ENCODE peak calls at places on chromosome 1, in ten cellular contexts. Y is fibroblast of lung, P is IMR-90, E is GM23248, N is neural progenitor cell, W is MM.1S, O is K562, V is OCI-LY7, K is mammary epithelial cell, I is PC-3. D is an unnamed sample.
A peak's percentile ranks its signal among the peaks of the same experiment; 100 is the strongest.

GRCh38 chr1:208209896-208210589 is 34.1 kb downstream of the PLXNA2 start:
- DNase-seq in Y (no peak), P (no peak), E (no peak), N (no peak), W (no peak), O (peak; percentile 40), V (no peak), K (no peak), I (no peak), D (no peak)

GRCh38 chr1:39907532-39908453 is 6.1 kb upstream of the MYCL start:
- DNase-seq in Y (no peak), P (no peak), E (no peak), N (no peak), W (no peak), O (no peak), V (no peak), K (no peak), I (no peak), D (no peak)

GRCh38 chr1:232012773-232013386 is 386.3 kb downstream of the DISC1 start:
- DNase-seq in Y (peak; percentile 92), P (peak; percentile 96), E (peak; percentile 79), N (no peak), W (no peak), O (no peak), V (no peak), K (peak; percentile 54), I (no peak), D (peak; percentile 92)

GRCh38 chr1:243489164-243489527 is 233.3 kb downstream of the SDCCAG8 start:
- DNase-seq in Y (no peak), P (no peak), E (no peak), N (no peak), W (no peak), O (no peak), V (no peak), K (no peak), I (no peak), D (no peak)

GRCh38 chr1:226626577-226626956 is 78.0 kb downstream of the STUM start:
- DNase-seq in Y (peak; percentile 48), P (peak; percentile 59), E (peak; percentile 91), N (peak; percentile 74), W (peak; percentile 80), O (peak; percentile 78), V (peak; percentile 77), K (peak; percentile 40), I (peak; percentile 88), D (peak; percentile 23)

GRCh38 chr1:27600500-27601175 is 3.3 kb downstream of the AHDC1 start:
- DNase-seq in Y (peak; percentile 57), P (peak; percentile 45), E (no peak), N (peak; percentile 79), W (no peak), O (peak; percentile 38), V (peak; percentile 62), K (no peak), I (no peak), D (no peak)

GRCh38 chr1:34684246-34684645 is 70.6 kb upstream of the GJB5 start:
- DNase-seq in Y (no peak), P (no peak), E (no peak), N (no peak), W (no peak), O (no peak), V (no peak), K (no peak), I (no peak), D (no peak)

GRCh38 chr1:88983791-88984552 is 8.5 kb downstream of the KYAT3 start:
- DNase-seq in Y (peak; percentile 44), P (peak; percentile 69), E (peak; percentile 71), N (peak; percentile 48), W (peak; percentile 75), O (peak; percentile 47), V (peak; percentile 54), K (peak; percentile 61), I (peak; percentile 84), D (peak; percentile 35)

GRCh38 chr1:201468501-201468843 is 516 bp downstream of the PHLDA3 start:
- DNase-seq in Y (peak; percentile 32), P (no peak), E (peak; percentile 66), N (peak; percentile 67), W (peak; percentile 59), O (no peak), V (no peak), K (no peak), I (peak; percentile 67), D (no peak)

GRCh38 chr1:201468844-201469644 is at the start of gene PHLDA3:
- DNase-seq in Y (peak; percentile 96), P (peak; percentile 93), E (peak; percentile 93), N (peak; percentile 88), W (peak; percentile 67), O (peak; percentile 23), V (no peak), K (peak; percentile 93), I (peak; percentile 97), D (peak; percentile 89)

GRCh38 chr1:201471772-201472171 is 2.8 kb upstream of the PHLDA3 start:
- DNase-seq in Y (peak; percentile 60), P (peak; percentile 79), E (peak; percentile 93), N (no peak), W (no peak), O (no peak), V (no peak), K (peak; percentile 73), I (peak; percentile 95), D (no peak)

GRCh38 chr1:201470581-201470980 is 1.6 kb upstream of the PHLDA3 start:
- DNase-seq in Y (no peak), P (no peak), E (no peak), N (no peak), W (no peak), O (no peak), V (no peak), K (no peak), I (no peak), D (no peak)

DNA sequence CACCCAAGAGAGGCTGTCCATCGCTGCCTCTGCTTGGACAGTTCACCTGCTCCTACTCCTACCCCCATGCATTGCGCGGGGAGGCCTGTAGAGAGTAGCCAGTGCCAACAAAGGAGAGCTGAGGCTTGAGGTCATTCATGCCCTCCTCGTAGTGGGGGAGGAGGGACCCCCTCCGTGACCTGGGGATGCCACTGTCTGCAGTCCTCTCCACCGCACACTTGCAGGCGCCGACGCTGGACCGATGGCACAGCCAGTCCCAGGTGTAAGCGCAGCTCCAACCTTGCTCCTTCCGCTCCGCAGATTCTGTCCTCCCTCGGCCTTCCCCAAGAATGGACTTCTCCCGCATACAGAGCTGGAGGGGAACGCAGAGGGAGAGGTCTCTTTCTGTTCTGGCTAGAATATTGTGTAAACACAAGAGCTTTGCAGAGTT is 672 bp upstream of the PHLDA3 start:
- DNase-seq in Y (no peak), P (no peak), E (no peak), N (peak; percentile 25), W (no peak), O (no peak), V (no peak), K (no peak), I (no peak), D (no peak)
- H2AFZ ChIP-seq in Y (no peak overlapping the region), P (peak overlapping the region; percentile 91), E (peak overlapping the region; percentile 66), N (peak overlapping the region; percentile 90), W (peak overlapping the region; percentile 64), O (no peak overlapping the region), V (no peak overlapping the region), K (peak overlapping the region; percentile 78), I (peak overlapping the region; percentile 61), D (peak overlapping the region; percentile 69)

GRCh38 chr1:99855914-99856450 is 5.8 kb downstream of the AGL start:
- DNase-seq in Y (peak; percentile 3), P (peak; percentile 57), E (peak; percentile 44), N (no peak), W (no peak), O (no peak), V (no peak), K (no peak), I (no peak), D (no peak)
- H2AFZ ChIP-seq in Y (no peak overlapping the region), P (no peak overlapping the region), E (no peak overlapping the region), N (no peak overlapping the region), W (no peak overlapping the region), O (no peak overlapping the region), V (no peak overlapping the region), K (no peak overlapping the region), I (no peak overlapping the region), D (no peak overlapping the region)

DNA sequence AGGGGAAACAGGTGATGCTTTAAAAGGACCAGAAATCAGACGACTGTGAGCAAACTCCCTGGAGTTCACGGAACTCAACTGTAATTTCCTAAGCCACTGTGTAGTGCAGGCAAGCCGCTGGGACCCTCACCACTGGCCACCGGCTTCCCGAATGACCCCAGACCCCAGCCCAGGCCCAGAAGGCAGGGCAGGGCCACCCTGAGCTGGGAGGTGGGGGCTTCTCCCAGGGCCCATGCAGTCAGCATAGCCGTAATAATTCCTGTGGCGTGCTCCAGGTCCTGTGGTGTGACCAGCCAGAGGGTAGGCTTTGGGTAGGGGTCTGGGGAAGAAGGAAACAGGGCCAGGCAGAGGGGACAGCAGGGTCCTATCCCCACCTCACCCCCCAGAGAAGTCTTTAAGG is 3.5 kb upstream of the ARF1 start:
- DNase-seq in Y (no peak), P (no peak), E (no peak), N (no peak), W (no peak), O (no peak), V (no peak), K (no peak), I (no peak), D (no peak)
- H2AFZ ChIP-seq in Y (no peak overlapping the region), P (no peak overlapping the region), E (no peak overlapping the region), N (no peak overlapping the region), W (no peak overlapping the region), O (no peak overlapping the region), V (no peak overlapping the region), K (no peak overlapping the region), I (no peak overlapping the region), D (no peak overlapping the region)

GRCh38 chr1:66571789-66572188 is 37.8 kb downstream of the SGIP1 start:
- DNase-seq in Y (peak; percentile 75), P (peak; percentile 69), E (peak; percentile 92), N (no peak), W (no peak), O (no peak), V (no peak), K (peak; percentile 59), I (peak; percentile 74), D (peak; percentile 64)
- H2AFZ ChIP-seq in Y (no peak overlapping the region), P (no peak overlapping the region), E (no peak overlapping the region), N (no peak overlapping the region), W (no peak overlapping the region), O (no peak overlapping the region), V (no peak overlapping the region), K (no peak overlapping the region), I (no peak overlapping the region), D (no peak overlapping the region)

D was measured in astrocyte.